ENCODE peak calls at places on chromosome 19, in five cellular contexts. Z, V, P, S and L are unnamed samples.

GRCh38 chr19:35224681-35225604 is 3.6 kb downstream of the FAM187B start:
- DNase-seq in V (no peak), Z (peak; percentile 72), S (peak; percentile 41), P (no peak), L (no peak)

GRCh38 chr19:51783373-51783772 is 11.6 kb upstream of the FPR3 start:
- DNase-seq in V (peak; percentile 40), S (no peak), P (no peak), Z (no peak), L (peak; percentile 81)

GRCh38 chr19:7326105-7326877 is 22.4 kb upstream of the ARHGEF18 start:
- DNase-seq in S (no peak), V (peak; percentile 71), Z (peak; percentile 19), P (no peak), L (peak; percentile 80)

GRCh38 chr19:51016798-51017683 is 2.5 kb downstream of the KLK10 start:
- DNase-seq in S (peak; percentile 57), P (peak; percentile 41), Z (no peak), V (peak; percentile 51), L (peak; percentile 26)

GRCh38 chr19:49976496-49976895 is 15.5 kb upstream of the SIGLEC11 start:
- DNase-seq in Z (no peak), S (no peak), V (no peak), P (no peak), L (no peak)

GRCh38 chr19:51461723-51462161 is 3.5 kb upstream of the SIGLEC8 start:
- DNase-seq in Z (no peak), V (no peak), S (no peak), P (no peak), L (no peak)

GRCh38 chr19:39038098-39038497 is 5.7 kb upstream of the FBXO27 start:
- DNase-seq in V (peak; percentile 41), S (peak; percentile 71), P (no peak), Z (peak; percentile 68), L (peak; percentile 12)

GRCh38 chr19:41521860-41522555 is 54.0 kb upstream of the CEACAM21 start:
- DNase-seq in Z (peak; percentile 76), V (peak; percentile 64), S (no peak), P (no peak), L (no peak)

GRCh38 chr19:5456130-5456835 is 1.1 kb downstream of the ZNRF4 start:
- DNase-seq in P (no peak), V (no peak), S (no peak), Z (no peak), L (no peak)

GRCh38 chr19:40376286-40376862 is 13.6 kb downstream of the HIPK4 start:
- DNase-seq in Z (no peak), P (no peak), S (no peak), V (no peak), L (no peak)

GRCh38 chr19:41226874-41227390 is 7.9 kb downstream of the AXL start:
- DNase-seq in Z (no peak), S (no peak), P (no peak), V (peak; percentile 17), L (no peak)

GRCh38 chr19:38658462-38659306 is 11.2 kb downstream of the ACTN4 start:
- DNase-seq in V (no peak), P (no peak), S (peak; percentile 63), Z (no peak), L (peak; percentile 93)